ENCODE peak calls at places on chromosomes 11 and 22, in ten cellular contexts. N, U, H, D, G, I, Y, O, R and K are unnamed samples.

GRCh38 chr11:131463609-131464008 is 93.2 kb downstream of the NTM start:
- DNase-seq in N (no peak), U (peak), H (no peak), D (no peak), G (no peak), I (no peak), Y (no peak), O (no peak), R (no peak), K (no peak)

GRCh38 chr11:69183613-69184012 is 27.9 kb downstream of the SMIM38 start:
- DNase-seq in N (no peak), U (no peak), H (no peak), D (no peak), G (no peak), I (no peak), Y (no peak), O (no peak), R (no peak), K (no peak)

GRCh38 chr22:20086101-20086599 is 6.1 kb downstream of the DGCR8 start:
- DNase-seq in N (no peak), U (no peak), H (no peak), D (no peak), G (no peak), I (peak), Y (no peak), O (no peak), R (no peak), K (no peak)

GRCh38 chr11:34633990-34634725 is 13.3 kb downstream of the EHF start:
- DNase-seq in N (peak), U (no peak), H (no peak), D (no peak), G (no peak), I (no peak), Y (peak), O (no peak), R (no peak), K (no peak)

GRCh38 chr11:72263363-72263762 is 19.4 kb upstream of the PHOX2A start:
- DNase-seq in N (peak), U (no peak), H (no peak), D (no peak), G (no peak), I (no peak), Y (no peak), O (no peak), R (peak), K (no peak)

GRCh38 chr11:111559791-111560190 is 19.3 kb downstream of the LAYN start:
- DNase-seq in N (peak), U (no peak), H (no peak), D (no peak), G (no peak), I (no peak), Y (no peak), O (no peak), R (no peak), K (no peak)

GRCh38 chr22:46116491-46116958 is 33.8 kb upstream of the PPARA start:
- DNase-seq in N (peak), U (peak), H (peak), D (peak), G (peak), I (peak), Y (peak), O (peak), R (peak), K (peak)

GRCh38 chr11:41872458-41872857 is 413.0 kb upstream of the LRRC4C start:
- DNase-seq in N (no peak), U (no peak), H (no peak), D (no peak), G (no peak), I (no peak), Y (no peak), O (no peak), R (no peak), K (no peak)

GRCh38 chr11:119626910-119627305 is 102.1 kb downstream of the NECTIN1 start:
- DNase-seq in N (no peak), U (no peak), H (no peak), D (no peak), G (no peak), I (no peak), Y (no peak), O (no peak), R (no peak), K (no peak)

GRCh38 chr11:12765428-12765827 is 91.2 kb downstream of the TEAD1 start:
- DNase-seq in N (peak), U (peak), H (no peak), D (no peak), G (peak), I (no peak), Y (no peak), O (no peak), R (peak), K (no peak)

GRCh38 chr11:73321342-73322110 is 13.4 kb downstream of the ARHGEF17 start:
- DNase-seq in N (peak), U (peak), H (no peak), D (no peak), G (peak), I (peak), Y (no peak), O (peak), R (no peak), K (no peak)

GRCh38 chr22:46054878-46055158 is 77.9 kb upstream of the WNT7B start:
- DNase-seq in N (no peak), U (no peak), H (no peak), D (peak), G (no peak), I (peak), Y (no peak), O (peak), R (no peak), K (no peak)

GRCh38 chr22:43923631-43924548 is at the start of gene PNPLA3:
- DNase-seq in N (peak), U (peak), H (peak), D (peak), G (peak), I (peak), Y (peak), O (peak), R (peak), K (peak)

GRCh38 chr11:112962854-112963367 is 1.7 kb downstream of the NCAM1 start:
- DNase-seq in N (no peak), U (peak), H (no peak), D (peak), G (peak), I (peak), Y (no peak), O (peak), R (no peak), K (peak)

GRCh38 chr22:44845191-44845590 is 92.8 kb downstream of the ARHGAP8 start:
- DNase-seq in N (no peak), U (no peak), H (no peak), D (peak), G (no peak), I (no peak), Y (no peak), O (no peak), R (no peak), K (no peak)

GRCh38 chr11:96132437-96132836 is 208.5 kb upstream of the MTMR2 start:
- DNase-seq in N (no peak), U (no peak), H (no peak), D (no peak), G (no peak), I (no peak), Y (no peak), O (no peak), R (no peak), K (no peak)

GRCh38 chr11:111549196-111549868 is 8.8 kb downstream of the LAYN start:
- DNase-seq in N (no peak), U (no peak), H (no peak), D (no peak), G (no peak), I (no peak), Y (no peak), O (no peak), R (no peak), K (no peak)

GRCh38 chr11:45807792-45808238 is 2.9 kb downstream of the SLC35C1 start:
- DNase-seq in N (no peak), U (no peak), H (peak), D (no peak), G (peak), I (no peak), Y (no peak), O (no peak), R (no peak), K (no peak)

GRCh38 chr11:91219501-91219900 is 996.7 kb upstream of the CHORDC1 start:
- DNase-seq in N (peak), U (peak), H (no peak), D (no peak), G (no peak), I (no peak), Y (no peak), O (no peak), R (no peak), K (no peak)

GRCh38 chr11:44130751-44131150 is 35.3 kb downstream of the EXT2 start:
- DNase-seq in N (peak), U (peak), H (no peak), D (no peak), G (no peak), I (no peak), Y (no peak), O (no peak), R (no peak), K (no peak)

GRCh38 chr22:23762866-23763578 is at the start of gene C22orf15:
- DNase-seq in N (peak), U (peak), H (no peak), D (no peak), G (no peak), I (no peak), Y (no peak), O (no peak), R (no peak), K (no peak)

GRCh38 chr11:46322759-46323158 is 24.5 kb upstream of the DGKZ start:
- DNase-seq in N (peak), U (peak), H (no peak), D (no peak), G (no peak), I (no peak), Y (no peak), O (no peak), R (no peak), K (no peak)

GRCh38 chr11:108958446-108959123 is 293.7 kb downstream of the DDX10 start:
- DNase-seq in N (peak), U (no peak), H (no peak), D (no peak), G (no peak), I (no peak), Y (no peak), O (peak), R (no peak), K (no peak)

GRCh38 chr11:64314146-64314804 is 3.1 kb downstream of the TRMT112 start:
- DNase-seq in N (no peak), U (no peak), H (no peak), D (no peak), G (no peak), I (no peak), Y (no peak), O (no peak), R (no peak), K (no peak)

GRCh38 chr11:47437746-47438418 is 11.1 kb downstream of the RAPSN start:
- DNase-seq in N (no peak), U (no peak), H (no peak), D (peak), G (peak), I (no peak), Y (no peak), O (peak), R (no peak), K (no peak)

GRCh38 chr11:110777765-110778164 is 65.5 kb upstream of the ARHGAP20 start:
- DNase-seq in N (peak), U (peak), H (no peak), D (no peak), G (no peak), I (no peak), Y (no peak), O (no peak), R (no peak), K (no peak)

GRCh38 chr11:3006505-3007260 is 14.6 kb upstream of the NAP1L4 start:
- DNase-seq in N (no peak), U (peak), H (peak), D (peak), G (no peak), I (peak), Y (no peak), O (no peak), R (no peak), K (no peak)

GRCh38 chr22:20249797-20250354 is 18.2 kb downstream of the RTN4R start:
- DNase-seq in N (peak), U (no peak), H (no peak), D (no peak), G (no peak), I (no peak), Y (no peak), O (peak), R (no peak), K (no peak)

GRCh38 chr11:47355283-47356128 is 3.0 kb upstream of the MYBPC3 start:
- DNase-seq in N (peak), U (peak), H (peak), D (peak), G (peak), I (peak), Y (no peak), O (peak), R (peak), K (peak)

GRCh38 chr11:132943737-132944556 is 588.4 kb downstream of the OPCML start:
- DNase-seq in N (no peak), U (peak), H (no peak), D (no peak), G (no peak), I (no peak), Y (no peak), O (no peak), R (no peak), K (peak)

GRCh38 chr11:121451982-121452608 is at the start of gene SORL1:
- DNase-seq in N (peak), U (peak), H (peak), D (peak), G (peak), I (peak), Y (peak), O (peak), R (no peak), K (peak)

GRCh38 chr22:36933629-36934028 is 20.2 kb downstream of the CSF2RB start:
- DNase-seq in N (no peak), U (no peak), H (no peak), D (no peak), G (no peak), I (no peak), Y (no peak), O (no peak), R (no peak), K (no peak)

GRCh38 chr22:19992921-19993355 is 23.7 kb downstream of the ARVCF start:
- DNase-seq in N (no peak), U (no peak), H (no peak), D (peak), G (no peak), I (no peak), Y (no peak), O (no peak), R (no peak), K (no peak)

GRCh38 chr11:9015677-9016076 is 11.9 kb upstream of the NRIP3 start:
- DNase-seq in N (peak), U (peak), H (peak), D (no peak), G (peak), I (peak), Y (peak), O (peak), R (peak), K (peak)

GRCh38 chr22:45678961-45679912 is 7.6 kb downstream of the ATXN10 start:
- DNase-seq in N (no peak), U (no peak), H (no peak), D (no peak), G (no peak), I (no peak), Y (no peak), O (no peak), R (peak), K (no peak)

GRCh38 chr11:22920939-22921565 is 60.8 kb upstream of the CCDC179 start:
- DNase-seq in N (peak), U (peak), H (no peak), D (no peak), G (no peak), I (no peak), Y (no peak), O (peak), R (peak), K (peak)

GRCh38 chr11:65973439-65974110 is 12.0 kb downstream of the SART1 start:
- DNase-seq in N (no peak), U (no peak), H (no peak), D (peak), G (no peak), I (no peak), Y (no peak), O (no peak), R (no peak), K (no peak)

DNA sequence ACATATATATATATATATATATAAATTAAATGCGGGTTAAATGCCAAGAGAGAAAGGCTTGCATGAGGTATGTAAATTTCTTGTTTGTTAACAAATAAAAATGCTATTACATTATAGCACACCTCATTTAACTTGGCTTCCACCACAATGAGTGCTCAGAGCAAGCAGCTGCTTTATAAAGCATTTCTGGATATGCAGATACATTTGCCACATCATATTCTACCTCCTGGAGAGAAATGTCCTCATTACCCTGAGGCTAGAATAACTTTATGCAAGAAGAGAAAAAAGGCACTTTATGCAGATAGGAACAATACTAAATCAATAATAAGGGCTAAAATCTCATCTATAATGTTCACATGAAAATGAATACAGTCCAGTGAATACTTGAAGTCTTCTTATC is 181.7 kb upstream of the CCDC90B start:
- DNase-seq in N (no peak), U (no peak), H (no peak), D (no peak), G (no peak), I (no peak), Y (no peak), O (no peak), R (no peak), K (no peak)
- TF ChIP-seq CTCF in N (no peak), U (no peak), H (no peak), D (no peak), G (no peak), I (no peak), Y (no peak), O (no peak), R (no peak), K (no peak)

GRCh38 chr22:17451251-17451765 is 82.0 kb downstream of the CECR2 start:
- DNase-seq in N (no peak), U (no peak), H (no peak), D (no peak), G (no peak), I (no peak), Y (no peak), O (no peak), R (no peak), K (no peak)
- TF ChIP-seq CTCF in N (no peak), U (no peak), H (no peak), D (no peak), G (no peak), I (no peak), Y (no peak), O (no peak), R (no peak), K (no peak)

GRCh38 chr11:18071098-18071705 is 25.1 kb upstream of the TPH1 start:
- DNase-seq in N (no peak), U (no peak), H (no peak), D (no peak), G (no peak), I (no peak), Y (no peak), O (no peak), R (peak), K (no peak)
- TF ChIP-seq CTCF in N (no peak), U (no peak), H (no peak), D (no peak), G (no peak), I (no peak), Y (no peak), O (no peak), R (no peak), K (no peak)

GRCh38 chr11:114315749-114316368 is 19.7 kb downstream of the NNMT start:
- DNase-seq in N (peak), U (no peak), H (no peak), D (peak), G (no peak), I (peak), Y (no peak), O (no peak), R (no peak), K (no peak)
- TF ChIP-seq CTCF in N (peak), U (no peak), H (no peak), D (no peak), G (no peak), I (no peak), Y (no peak), O (no peak), R (no peak), K (no peak)

DNA sequence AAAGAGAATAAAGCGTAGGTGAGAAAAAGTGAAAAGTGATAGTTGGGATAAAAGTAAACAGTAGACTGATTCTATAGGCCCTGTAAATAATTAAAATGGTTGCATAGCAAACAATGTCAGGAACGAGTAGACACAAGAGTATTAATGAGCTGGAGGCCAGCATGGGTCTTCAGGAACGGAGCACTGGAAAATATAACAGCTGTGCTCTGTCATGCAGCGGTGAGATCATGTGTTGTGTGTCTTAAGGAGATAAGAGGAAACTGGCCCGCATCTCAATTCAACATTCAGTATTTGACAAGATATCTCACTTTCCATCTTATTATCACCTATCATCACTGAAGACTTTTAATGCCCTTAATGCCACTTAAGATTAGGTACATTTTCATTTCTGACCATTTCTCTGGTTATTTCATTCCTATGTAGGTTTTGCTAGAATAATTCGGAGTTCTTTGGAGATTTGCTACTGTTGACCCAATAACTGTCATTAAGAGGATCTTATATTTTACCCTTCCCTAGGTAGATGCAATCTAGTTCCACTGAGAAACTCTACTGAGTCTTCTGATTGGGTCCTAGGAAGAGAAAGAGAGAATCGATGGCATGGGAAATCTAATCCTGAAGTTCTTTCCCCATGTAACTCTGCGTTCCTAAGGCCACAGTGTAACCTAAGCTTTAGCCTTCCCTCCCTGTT is 35.5 kb upstream of the VWA5A start:
- DNase-seq in N (no peak), U (no peak), H (no peak), D (no peak), G (no peak), I (no peak), Y (no peak), O (no peak), R (no peak), K (no peak)
- TF ChIP-seq CTCF in N (no peak), U (no peak), H (no peak), D (no peak), G (no peak), I (no peak), Y (no peak), O (no peak), R (no peak), K (no peak)

DNA sequence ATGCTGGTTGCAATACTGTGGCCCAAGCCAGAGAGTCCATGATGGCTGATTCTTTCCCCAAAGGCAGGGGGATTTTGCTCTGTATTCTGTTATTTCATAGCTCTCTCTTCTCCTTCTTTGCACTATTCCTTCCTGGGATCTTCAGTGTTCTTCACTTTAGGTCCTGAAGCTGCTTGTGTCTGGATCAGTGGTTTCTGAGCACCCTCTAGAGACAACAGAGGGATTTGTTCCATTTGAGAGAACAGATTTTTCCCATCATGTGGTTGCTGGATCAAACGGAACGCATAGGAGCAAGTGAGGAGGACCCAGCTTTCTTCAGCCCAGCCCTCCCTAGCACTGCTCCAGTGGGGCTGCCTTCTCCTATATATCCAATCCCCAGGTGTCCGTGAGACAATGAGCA is 68.7 kb upstream of the SYN3 start:
- DNase-seq in N (peak), U (peak), H (no peak), D (no peak), G (no peak), I (no peak), Y (no peak), O (no peak), R (no peak), K (no peak)
- TF ChIP-seq CTCF in N (no peak), U (no peak), H (no peak), D (peak), G (no peak), I (no peak), Y (no peak), O (peak), R (no peak), K (peak)

GRCh38 chr11:116731097-116731761 is 41.6 kb downstream of the BUD13 start:
- DNase-seq in N (peak), U (no peak), H (peak), D (no peak), G (no peak), I (no peak), Y (no peak), O (no peak), R (no peak), K (peak)
- TF ChIP-seq CTCF in N (no peak), U (no peak), H (no peak), D (no peak), G (no peak), I (no peak), Y (no peak), O (no peak), R (no peak), K (no peak)

GRCh38 chr11:79052539-79052938 is 388.3 kb downstream of the TENM4 start:
- DNase-seq in N (peak), U (no peak), H (no peak), D (no peak), G (no peak), I (no peak), Y (no peak), O (no peak), R (no peak), K (no peak)
- TF ChIP-seq CTCF in N (peak), U (peak), H (no peak), D (no peak), G (peak), I (no peak), Y (no peak), O (no peak), R (peak), K (peak)